ENCODE peak calls at places on chromosomes 5 and 9, in nine cellular contexts. G is RWPE1, I is progenitor cell of endocrine pancreas, R is nephron progenitor cell, O is heart left ventricle, X is cardiac muscle cell, Z is Peyer's patch, J is astrocyte of the cerebellum, Q is GM10248. D is an unnamed sample.

GRCh38 chr5:72537166-72537565 is 30.0 kb upstream of the ZNF366 start:
- DNase-seq in X (no peak), I (no peak), J (no peak), R (no peak), G (no peak), Z (no peak), O (no peak), Q (no peak), D (no peak)

GRCh38 chr5:94066437-94067207 is 325.2 kb upstream of the POU5F2 start:
- DNase-seq in Q (no peak), G (no peak), O (no peak), I (no peak), J (no peak), X (no peak), Z (no peak), R (no peak), D (no peak)

GRCh38 chr5:157447246-157447645 is 12.8 kb upstream of the NIPAL4 start:
- DNase-seq in Z (no peak), J (no peak), R (no peak), X (no peak), O (no peak), Q (no peak), I (peak; percentile 17), G (no peak), D (peak; percentile 52)

GRCh38 chr5:113059232-113059805 is 82.7 kb downstream of the DCP2 start:
- DNase-seq in J (peak; percentile 90), O (peak; percentile 77), Q (no peak), R (peak; percentile 64), G (no peak), Z (no peak), I (no peak), X (no peak), D (no peak)

GRCh38 chr9:129866373-129867137 is 31.3 kb downstream of the USP20 start:
- DNase-seq in J (no peak), Z (peak; percentile 51), R (no peak), I (no peak), X (no peak), Q (no peak), G (no peak), O (no peak), D (no peak)

GRCh38 chr5:29800752-29801151 is 1392.7 kb upstream of the CDH6 start:
- DNase-seq in Z (no peak), R (no peak), O (no peak), Q (no peak), I (no peak), J (no peak), G (no peak), X (no peak), D (no peak)

GRCh38 chr5:73974871-73975351 is 348.9 kb downstream of the ARHGEF28 start:
- DNase-seq in J (no peak), G (no peak), Q (no peak), I (no peak), Z (no peak), O (no peak), R (no peak), X (no peak), D (peak; percentile 75)

GRCh38 chr9:37550781-37551180 is 25.4 kb downstream of the FBXO10 start:
- DNase-seq in X (no peak), G (no peak), Z (no peak), I (no peak), R (no peak), O (no peak), J (peak; percentile 45), Q (no peak), D (no peak)

GRCh38 chr5:53871772-53872171 is 311.3 kb downstream of the NDUFS4 start:
- DNase-seq in Z (no peak), O (no peak), I (no peak), R (no peak), X (no peak), Q (no peak), G (no peak), J (no peak), D (no peak)

GRCh38 chr9:116421006-116421538 is 266.0 kb upstream of the TRIM32 start:
- DNase-seq in I (no peak), Q (no peak), Z (no peak), R (no peak), X (no peak), G (peak; percentile 13), O (no peak), J (no peak), D (peak; percentile 95)

GRCh38 chr9:91207481-91207888 is 154.2 kb downstream of the AUH start:
- DNase-seq in I (no peak), Z (no peak), O (no peak), X (no peak), R (no peak), G (no peak), Q (no peak), J (no peak), D (no peak)

GRCh38 chr5:60223342-60223741 is 329.8 kb upstream of the PDE4D start:
- DNase-seq in R (no peak), Z (no peak), J (no peak), O (no peak), I (no peak), Q (no peak), G (peak; percentile 5), X (no peak), D (peak; percentile 79)

GRCh38 chr5:31381299-31381698 is 150.6 kb downstream of the DROSHA start:
- DNase-seq in O (no peak), I (no peak), Z (no peak), Q (no peak), X (no peak), R (no peak), J (no peak), G (no peak), D (no peak)

GRCh38 chr5:68658810-68659372 is 434.9 kb upstream of the SLC30A5 start:
- DNase-seq in O (no peak), Q (no peak), G (no peak), I (no peak), Z (no peak), R (no peak), J (no peak), X (no peak), D (no peak)

GRCh38 chr9:96620832-96621269 is 1.2 kb upstream of the CDC14B start:
- DNase-seq in R (peak; percentile 20), Z (no peak), X (peak; percentile 39), I (no peak), G (no peak), O (no peak), Q (no peak), J (no peak), D (no peak)

GRCh38 chr9:22976454-22976853 is 529.8 kb downstream of the DMRTA1 start:
- DNase-seq in I (no peak), J (no peak), Q (no peak), Z (no peak), G (no peak), O (no peak), X (no peak), R (no peak), D (peak; percentile 5)

GRCh38 chr9:125504616-125505015 is 202.4 kb downstream of the MAPKAP1 start:
- DNase-seq in X (no peak), I (no peak), Z (no peak), R (no peak), O (no peak), G (no peak), Q (no peak), J (no peak), D (no peak)

DNA sequence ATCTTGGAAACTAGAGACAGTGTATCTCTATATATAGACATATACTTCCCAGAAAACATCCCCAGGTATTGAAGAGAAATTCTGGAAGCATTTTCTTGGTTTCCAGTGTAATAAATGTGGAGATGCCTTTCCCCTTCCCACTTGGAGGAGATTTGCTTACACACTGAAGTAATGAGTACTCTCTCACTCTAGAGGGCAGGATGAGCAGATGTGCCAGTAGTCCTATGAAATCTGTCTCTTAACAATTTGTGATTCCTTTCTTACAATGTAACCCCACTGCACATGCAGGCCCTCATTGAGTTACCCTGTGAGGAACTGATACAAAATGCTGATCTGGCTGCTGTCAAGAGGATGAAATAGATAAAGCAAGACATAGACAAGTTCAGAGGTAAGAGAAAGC is 567.2 kb downstream of the SLCO4C1 start:
- DNase-seq in R (no peak), G (no peak), O (no peak), Q (no peak), J (no peak), I (no peak), X (peak; percentile 7), Z (no peak), D (peak; percentile 22)
- TF ChIP-seq CTCF in R (peak; percentile 37), G (no peak), O (no peak), Q (no peak), J (peak; percentile 42), I (no peak), X (no peak), Z (no peak), D (peak; percentile 50)

GRCh38 chr5:167248262-167248661 is 1043.2 kb upstream of the WWC1 start:
- DNase-seq in I (no peak), G (no peak), Q (no peak), J (no peak), Z (no peak), X (no peak), O (no peak), R (no peak), D (no peak)

GRCh38 chr5:167245871-167246270 is 1045.6 kb upstream of the WWC1 start:
- DNase-seq in J (no peak), R (peak; percentile 18), X (peak; percentile 6), O (no peak), Z (no peak), G (peak; percentile 17), Q (no peak), I (no peak), D (peak; percentile 15)

GRCh38 chr5:167241436-167242067 is 1049.9 kb upstream of the WWC1 start:
- DNase-seq in Z (no peak), Q (no peak), X (no peak), G (no peak), O (no peak), J (no peak), R (no peak), I (no peak), D (no peak)

DNA sequence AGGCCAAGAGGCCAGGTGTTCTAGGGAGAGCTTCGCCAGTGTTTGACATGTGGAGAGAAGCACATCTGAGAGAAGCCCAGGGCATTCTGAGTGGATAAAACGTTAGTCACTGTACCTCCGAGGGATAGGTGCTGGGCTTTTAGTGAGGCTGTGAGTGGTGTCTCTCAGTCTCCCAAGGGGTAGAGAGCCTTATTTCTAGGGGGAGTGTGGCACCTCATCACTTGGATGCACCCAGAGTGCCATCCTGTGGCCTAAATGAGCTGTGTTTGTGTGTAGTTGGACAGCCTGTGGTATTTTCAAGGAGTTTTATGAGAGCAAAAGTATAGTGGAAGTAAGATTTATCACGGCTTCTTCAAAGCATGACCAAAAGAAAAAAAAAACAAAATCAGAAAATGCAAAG is 1046.9 kb upstream of the WWC1 start:
- DNase-seq in I (no peak), G (no peak), R (peak; percentile 32), O (no peak), Q (no peak), J (no peak), Z (no peak), X (peak; percentile 32), D (peak; percentile 10)
- TF ChIP-seq CTCF in I (peak; percentile 60), G (no peak), R (peak; percentile 43), O (no peak), Q (no peak), J (peak; percentile 46), Z (no peak), X (peak; percentile 27), D (peak; percentile 15)

GRCh38 chr5:136638084-136638483 is 272.7 kb upstream of the TRPC7 start:
- DNase-seq in O (no peak), Q (no peak), Z (no peak), J (no peak), I (no peak), G (no peak), X (no peak), R (no peak), D (no peak)
- TF ChIP-seq CTCF in O (no peak), Q (no peak), Z (no peak), J (peak; percentile 8), I (no peak), G (no peak), X (no peak), R (no peak), D (no peak)

GRCh38 chr5:76074487-76074886 is 8.7 kb upstream of the SV2C start:
- DNase-seq in J (no peak), Z (no peak), I (no peak), R (peak; percentile 18), Q (peak; percentile 34), G (no peak), O (no peak), X (peak; percentile 49), D (no peak)
- TF ChIP-seq CTCF in J (peak; percentile 5), Z (peak; percentile 67), I (peak; percentile 65), R (peak; percentile 75), Q (peak; percentile 46), G (no peak), O (peak; percentile 30), X (no peak), D (peak; percentile 52)